ENCODE peak calls at places on chromosomes 7 and 10, in six cellular contexts. A, D, P, O, L and H are unnamed samples.

GRCh38 chr10:91117496-91117895 is 103.0 kb upstream of the PCGF5 start:
- DNase-seq in A (no peak), D (no peak), P (no peak), O (no peak), L (no peak), H (no peak)

GRCh38 chr10:42977032-42977416 is 99.8 kb upstream of the RET start:
- DNase-seq in A (no peak), D (no peak), P (no peak), O (peak; percentile 23), L (no peak), H (peak; percentile 25)

GRCh38 chr10:131260031-131260430 is 51.5 kb downstream of the TCERG1L start:
- DNase-seq in A (no peak), D (no peak), P (no peak), O (no peak), L (no peak), H (peak; percentile 38)

GRCh38 chr7:16889851-16890443 is 8.2 kb upstream of the AGR3 start:
- DNase-seq in A (no peak), D (no peak), P (no peak), O (no peak), L (no peak), H (no peak)

GRCh38 chr7:155669717-155670505 is 25.4 kb downstream of the RBM33 start:
- DNase-seq in A (no peak), D (peak; percentile 29), P (no peak), O (no peak), L (peak; percentile 79), H (no peak)

GRCh38 chr7:84110400-84110799 is 84.2 kb downstream of the SEMA3A start:
- DNase-seq in A (no peak), D (no peak), P (no peak), O (no peak), L (peak; percentile 50), H (no peak)

GRCh38 chr10:63972949-63973827 is 452.0 kb downstream of the REEP3 start:
- DNase-seq in A (no peak), D (no peak), P (no peak), O (no peak), L (no peak), H (no peak)

GRCh38 chr7:143355450-143356385 is 6.8 kb downstream of the FAM131B start:
- DNase-seq in A (no peak), D (no peak), P (no peak), O (no peak), L (peak; percentile 40), H (no peak)

GRCh38 chr7:153297141-153297540 is 537.6 kb downstream of the ACTR3B start:
- DNase-seq in A (no peak), D (no peak), P (no peak), O (no peak), L (peak; percentile 6), H (no peak)

GRCh38 chr10:79052311-79053080 is 16.3 kb upstream of the ZMIZ1 start:
- DNase-seq in A (no peak), D (peak; percentile 18), P (no peak), O (peak; percentile 47), L (peak; percentile 79), H (peak; percentile 46)

GRCh38 chr10:84715911-84716310 is 387.5 kb downstream of the CCSER2 start:
- DNase-seq in A (peak; percentile 48), D (no peak), P (no peak), O (no peak), L (peak; percentile 81), H (no peak)

GRCh38 chr10:123726826-123727225 is 60.7 kb downstream of the GPR26 start:
- DNase-seq in A (no peak), D (no peak), P (no peak), O (no peak), L (no peak), H (no peak)